ENCODE peak calls at places on chromosomes 3 and 15, in ten cellular contexts. H is NCI-H1930; F is ecto neural progenitor cell; I is body of pancreas; X is fibroblast of lung; A is CD4-positive, alpha-beta memory T cell; C is globus pallidus; V is hypothalamus; W is heart right ventricle; O is tibial artery. J is an unnamed sample.

GRCh38 chr3:153624310-153625030 is 462.4 kb downstream of the RAP2B start:
- DNase-seq in H (no peak), F (no peak), I (no peak), X (no peak), A (peak), C (no peak), V (no peak), W (no peak), O (no peak), J (no peak)

GRCh38 chr15:80588801-80589200 is 106.3 kb upstream of the ABHD17C start:
- DNase-seq in H (no peak), F (no peak), I (no peak), X (peak), A (no peak), C (no peak), V (no peak), W (no peak), O (peak), J (no peak)

GRCh38 chr3:16102905-16103364 is 71.5 kb upstream of the GALNT15 start:
- DNase-seq in H (no peak), F (no peak), I (no peak), X (peak), A (no peak), C (no peak), V (no peak), W (no peak), O (no peak), J (no peak)

GRCh38 chr15:40100133-40100946 is 8.3 kb downstream of the BMF start:
- DNase-seq in H (no peak), F (no peak), I (peak), X (no peak), A (no peak), C (no peak), V (no peak), W (no peak), O (no peak), J (no peak)

GRCh38 chr3:172710709-172711456 is at the start of gene NCEH1:
- DNase-seq in H (peak), F (peak), I (peak), X (peak), A (peak), C (peak), V (peak), W (peak), O (peak), J (peak)

GRCh38 chr3:127420825-127421224 is 133.0 kb upstream of the PRR20G start:
- DNase-seq in H (no peak), F (peak), I (no peak), X (no peak), A (no peak), C (no peak), V (no peak), W (no peak), O (no peak), J (no peak)

GRCh38 chr3:38131621-38132369 is 5.1 kb downstream of the ACAA1 start:
- DNase-seq in H (no peak), F (peak), I (no peak), X (peak), A (no peak), C (no peak), V (no peak), W (no peak), O (peak), J (no peak)

GRCh38 chr3:49119439-49119838 is 1.2 kb downstream of the USP19 start:
- DNase-seq in H (no peak), F (no peak), I (no peak), X (no peak), A (no peak), C (no peak), V (no peak), W (no peak), O (no peak), J (no peak)

GRCh38 chr3:82627733-82628132 is 866.3 kb upstream of the GBE1 start:
- DNase-seq in H (no peak), F (no peak), I (no peak), X (no peak), A (no peak), C (no peak), V (no peak), W (no peak), O (no peak), J (no peak)

GRCh38 chr15:48469681-48470080 is 138.5 kb downstream of the DUT start:
- DNase-seq in H (no peak), F (no peak), I (no peak), X (no peak), A (no peak), C (no peak), V (no peak), W (no peak), O (no peak), J (no peak)

J was measured in aorta.